ENCODE peak calls at places on chromosomes 5 and 9, in five cellular contexts. E, I, O, T and S are unnamed samples.

GRCh38 chr9:22134390-22134789 is 125.3 kb upstream of the CDKN2B start:
- DNase-seq in E (no peak), I (no peak), O (no peak), T (no peak), S (no peak)

GRCh38 chr5:15645376-15645775 is 145.4 kb downstream of the FBXL7 start:
- DNase-seq in E (peak; percentile 15), I (no peak), O (no peak), T (no peak), S (no peak)

GRCh38 chr5:3510642-3511041 is 85.0 kb upstream of the IRX1 start:
- DNase-seq in E (no peak), I (no peak), O (no peak), T (no peak), S (no peak)

GRCh38 chr9:134536101-134536900 is 105.3 kb upstream of the COL5A1 start:
- DNase-seq in E (no peak), I (no peak), O (no peak), T (peak; percentile 58), S (no peak)

GRCh38 chr5:8598996-8599395 is 730.0 kb downstream of the MTRR start:
- DNase-seq in E (no peak), I (no peak), O (no peak), T (no peak), S (no peak)

GRCh38 chr5:5492087-5492933 is 69.8 kb downstream of the ICE1 start:
- DNase-seq in E (peak; percentile 79), I (peak; percentile 17), O (no peak), T (peak; percentile 65), S (no peak)

GRCh38 chr9:129446828-129447550 is 173.9 kb downstream of the C9orf50 start:
- DNase-seq in E (no peak), I (no peak), O (no peak), T (no peak), S (no peak)

GRCh38 chr9:96603305-96604004 is 16.2 kb downstream of the CDC14B start:
- DNase-seq in E (no peak), I (no peak), O (no peak), T (no peak), S (no peak)

GRCh38 chr9:12712532-12712931 is 19.3 kb downstream of the TYRP1 start:
- DNase-seq in E (no peak), I (no peak), O (no peak), T (no peak), S (no peak)

GRCh38 chr5:172479034-172479783 is 24.9 kb upstream of the SH3PXD2B start:
- DNase-seq in E (peak; percentile 96), I (peak; percentile 86), O (peak; percentile 83), T (peak; percentile 93), S (peak; percentile 81)

DNA sequence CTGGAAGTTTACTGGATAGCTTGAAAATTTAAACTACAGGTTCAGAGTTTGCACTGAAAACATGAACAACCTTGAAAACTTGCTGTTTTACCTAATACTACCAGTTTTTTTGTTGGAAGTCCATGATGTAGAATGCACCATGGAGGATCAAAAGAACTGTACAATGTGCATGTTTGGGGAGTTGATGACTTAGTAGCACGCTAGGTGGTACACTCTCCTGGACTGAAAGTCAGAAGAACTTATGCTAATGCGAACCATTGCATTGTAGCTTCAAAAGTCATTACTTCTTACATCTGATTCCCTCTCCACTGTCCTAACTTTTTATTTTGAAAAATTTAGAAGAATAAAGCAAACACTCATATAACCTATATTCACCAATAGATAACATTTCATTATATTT is 211.0 kb downstream of the OSTF1 start:
- DNase-seq in E (no peak), I (no peak), O (no peak), T (no peak), S (no peak)
- TF ChIP-seq CTCF in E (no peak), I (no peak), O (no peak), T (no peak), S (no peak)

DNA sequence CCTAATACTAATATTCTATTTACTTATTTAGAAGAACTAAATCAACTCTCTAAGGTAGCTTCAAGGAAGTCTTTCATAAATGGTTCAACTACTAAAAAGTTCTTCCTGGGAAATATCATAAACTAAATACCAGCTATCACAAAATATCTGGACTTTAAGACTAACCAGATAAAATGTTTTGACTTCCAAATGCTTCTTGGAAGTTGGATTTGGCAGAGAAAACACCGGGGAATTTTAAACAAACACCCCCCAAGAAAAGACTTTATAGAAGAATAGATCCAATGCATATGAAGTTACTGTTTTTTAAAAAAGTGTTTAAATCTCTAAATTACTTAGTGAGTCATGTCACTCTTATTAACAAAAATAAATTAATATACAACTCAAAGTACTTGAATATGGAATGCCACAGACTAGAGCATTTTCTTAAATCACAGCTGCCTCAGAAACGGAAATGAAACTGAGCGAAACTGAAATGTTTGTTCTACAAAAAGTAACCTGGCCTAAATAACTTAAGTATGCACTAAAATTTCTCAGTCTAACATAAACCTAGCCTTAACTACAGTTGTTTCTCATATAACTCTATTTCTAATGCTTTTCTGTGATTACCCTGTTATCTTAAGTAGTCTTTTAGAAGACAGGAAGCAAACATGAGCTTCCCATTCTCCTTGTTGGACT is 6.8 kb downstream of the ABCA1 start:
- DNase-seq in E (no peak), I (no peak), O (no peak), T (no peak), S (no peak)
- H3K4me3 ChIP-seq in E (no peak overlapping the region), I (no peak overlapping the region), O (no peak overlapping the region), T (no peak overlapping the region), S (no peak overlapping the region)

GRCh38 chr9:135949666-135950134 is 11.5 kb downstream of the UBAC1 start:
- DNase-seq in E (no peak), I (no peak), O (no peak), T (no peak), S (no peak)

GRCh38 chr9:135947582-135947981 is 13.6 kb downstream of the UBAC1 start:
- DNase-seq in E (no peak), I (no peak), O (no peak), T (no peak), S (no peak)

GRCh38 chr9:135950135-135950682 is 11.0 kb downstream of the UBAC1 start:
- DNase-seq in E (no peak), I (no peak), O (no peak), T (no peak), S (no peak)

GRCh38 chr9:135948873-135949665 is 12.1 kb downstream of the UBAC1 start:
- DNase-seq in E (no peak), I (no peak), O (no peak), T (no peak), S (no peak)

GRCh38 chr9:135948446-135948845 is 12.7 kb downstream of the UBAC1 start:
- DNase-seq in E (no peak), I (no peak), O (no peak), T (no peak), S (no peak)
- H3K36me3 ChIP-seq in E (peaks cover 24% of the 10 kb centered on the region), I (peaks cover 49% of the 10 kb centered on the region), O (peaks cover 8% of the 10 kb centered on the region), T (no peaks in the 10 kb centered on the region), S (no peaks in the 10 kb centered on the region)

GRCh38 chr5:157267766-157268480 is 2.0 kb downstream of the CYFIP2 start:
- DNase-seq in E (no peak), I (no peak), O (no peak), T (no peak), S (no peak)
- TF ChIP-seq CTCF in E (no peak), I (no peak), O (no peak), T (no peak), S (no peak)